ENCODE peak calls at places on chromosomes 1 and 21, in four cellular contexts. G is spleen, Y is HL-60, T is pancreas. A is an unnamed sample.

GRCh38 chr1:203522237-203522636 is 28.3 kb downstream of the OPTC start:
- DNase-seq in Y (no peak), G (no peak), T (no peak), A (no peak)

GRCh38 chr1:198699167-198700015 is 60.6 kb downstream of the PTPRC start:
- DNase-seq in Y (no peak), T (peak; percentile 79), G (peak; percentile 82), A (peak; percentile 62)

GRCh38 chr1:156709743-156710489 is 4.5 kb upstream of the CRABP2 start:
- DNase-seq in G (no peak), Y (no peak), T (peak; percentile 57), A (no peak)

GRCh38 chr1:88920845-88921244 is 29.5 kb upstream of the GTF2B start:
- DNase-seq in Y (no peak), T (no peak), G (no peak), A (no peak)

GRCh38 chr1:248756636-248757035 is 1.1 kb upstream of the LYPD8 start:
- DNase-seq in T (no peak), Y (no peak), G (no peak), A (no peak)

GRCh38 chr21:42403611-42404231 is at the start of gene UBASH3A:
- DNase-seq in G (peak; percentile 82), T (no peak), Y (no peak), A (peak; percentile 75)

GRCh38 chr21:29378814-29379213 is 80.1 kb downstream of the BACH1 start:
- DNase-seq in T (no peak), Y (no peak), G (no peak), A (no peak)

GRCh38 chr1:110734146-110734680 is 59.5 kb upstream of the KCNA3 start:
- DNase-seq in T (no peak), G (no peak), Y (no peak), A (no peak)

GRCh38 chr21:45363921-45364463 is 41.0 kb upstream of the COL18A1 start:
- DNase-seq in G (no peak), Y (peak; percentile 15), T (peak; percentile 66), A (no peak)

GRCh38 chr1:234631721-234632125 is 21.7 kb upstream of the IRF2BP2 start:
- DNase-seq in Y (no peak), T (no peak), G (no peak), A (no peak)

GRCh38 chr21:41865002-41865777 is 14.0 kb downstream of the PRDM15 start:
- DNase-seq in G (peak; percentile 38), T (no peak), Y (no peak), A (no peak)

GRCh38 chr21:46220847-46221246 is 7.7 kb downstream of the LSS start:
- DNase-seq in Y (no peak), G (peak; percentile 46), T (no peak), A (no peak)

GRCh38 chr1:36768486-36769178 is 265.7 kb downstream of the GRIK3 start:
- DNase-seq in Y (no peak), T (no peak), G (peak; percentile 45), A (no peak)

GRCh38 chr1:16167331-16168143 is 11.7 kb upstream of the EPHA2 start:
- DNase-seq in T (no peak), Y (no peak), G (peak; percentile 87), A (peak; percentile 72)

GRCh38 chr1:92973203-92973907 is 12.1 kb upstream of the DIPK1A start:
- DNase-seq in G (no peak), T (no peak), Y (no peak), A (no peak)

GRCh38 chr1:241219449-241219848 is 137.6 kb downstream of the RGS7 start:
- DNase-seq in G (no peak), Y (no peak), T (no peak), A (no peak)

GRCh38 chr1:161182214-161182613 is 4.9 kb upstream of the B4GALT3 start:
- DNase-seq in G (peak; percentile 54), Y (no peak), T (no peak), A (peak; percentile 71)

GRCh38 chr1:43363283-43363934 is 4.4 kb downstream of the ELOVL1 start:
- DNase-seq in G (no peak), T (no peak), Y (no peak), A (no peak)

GRCh38 chr21:33232640-33233039 is 2.9 kb downstream of the IFNAR2 start:
- DNase-seq in G (no peak), Y (no peak), T (no peak), A (no peak)

GRCh38 chr21:42233067-42233981 is 14.4 kb downstream of the ABCG1 start:
- DNase-seq in G (peak; percentile 91), Y (peak; percentile 78), T (peak; percentile 46), A (peak; percentile 84)

GRCh38 chr1:111747282-111747734 is 8.1 kb upstream of the INKA2 start:
- DNase-seq in G (no peak), Y (peak; percentile 64), T (peak; percentile 37), A (peak; percentile 10)

GRCh38 chr1:3072178-3072947 is 3.4 kb downstream of the PRDM16 start:
- DNase-seq in G (no peak), T (peak; percentile 66), Y (no peak), A (no peak)

GRCh38 chr1:119594386-119594785 is 53.7 kb downstream of the ZNF697 start:
- DNase-seq in T (no peak), G (no peak), Y (no peak), A (no peak)

GRCh38 chr1:59316497-59317128 is 19.7 kb downstream of the FGGY start:
- DNase-seq in Y (no peak), G (no peak), T (no peak), A (no peak)

GRCh38 chr1:204410764-204411450 is 710 bp downstream of the PPP1R15B start:
- DNase-seq in G (no peak), Y (no peak), T (peak; percentile 61), A (no peak)

GRCh38 chr1:15799004-15799867 is 8.2 kb downstream of the UQCRHL start:
- DNase-seq in Y (no peak), T (peak; percentile 60), G (no peak), A (no peak)

GRCh38 chr1:43247256-43247921 is 22.4 kb upstream of the TMEM125 start:
- DNase-seq in Y (no peak), G (no peak), T (no peak), A (no peak)

GRCh38 chr21:33940164-33940563 is 24.6 kb upstream of the ATP5PO start:
- DNase-seq in Y (no peak), G (no peak), T (no peak), A (no peak)

GRCh38 chr1:204578867-204579664 is 62.9 kb downstream of the MDM4 start:
- DNase-seq in Y (no peak), G (peak; percentile 81), T (no peak), A (peak; percentile 21)

GRCh38 chr1:10629816-10630571 is 155.2 kb downstream of the PEX14 start:
- DNase-seq in G (peak; percentile 64), T (peak; percentile 7), Y (no peak), A (no peak)

GRCh38 chr1:5949074-5949760 is 43.0 kb downstream of the NPHP4 start:
- DNase-seq in Y (no peak), T (no peak), G (no peak), A (no peak)

GRCh38 chr1:184821658-184822057 is 67.0 kb upstream of the EDEM3 start:
- DNase-seq in G (no peak), Y (no peak), T (no peak), A (no peak)

GRCh38 chr1:215844266-215844665 is 277.2 kb downstream of the KCTD3 start:
- DNase-seq in T (no peak), Y (no peak), G (no peak), A (no peak)

GRCh38 chr1:12436345-12436658 is 181.7 kb downstream of the DHRS3 start:
- DNase-seq in Y (no peak), G (no peak), T (no peak), A (no peak)

GRCh38 chr1:12436817-12437599 is 181.0 kb downstream of the DHRS3 start:
- DNase-seq in T (no peak), G (no peak), Y (no peak), A (no peak)

GRCh38 chr1:12437629-12438028 is 180.4 kb downstream of the DHRS3 start:
- DNase-seq in G (no peak), Y (no peak), T (no peak), A (no peak)

GRCh38 chr1:12439083-12439482 is 178.9 kb downstream of the DHRS3 start:
- DNase-seq in G (no peak), T (no peak), Y (no peak), A (no peak)

DNA sequence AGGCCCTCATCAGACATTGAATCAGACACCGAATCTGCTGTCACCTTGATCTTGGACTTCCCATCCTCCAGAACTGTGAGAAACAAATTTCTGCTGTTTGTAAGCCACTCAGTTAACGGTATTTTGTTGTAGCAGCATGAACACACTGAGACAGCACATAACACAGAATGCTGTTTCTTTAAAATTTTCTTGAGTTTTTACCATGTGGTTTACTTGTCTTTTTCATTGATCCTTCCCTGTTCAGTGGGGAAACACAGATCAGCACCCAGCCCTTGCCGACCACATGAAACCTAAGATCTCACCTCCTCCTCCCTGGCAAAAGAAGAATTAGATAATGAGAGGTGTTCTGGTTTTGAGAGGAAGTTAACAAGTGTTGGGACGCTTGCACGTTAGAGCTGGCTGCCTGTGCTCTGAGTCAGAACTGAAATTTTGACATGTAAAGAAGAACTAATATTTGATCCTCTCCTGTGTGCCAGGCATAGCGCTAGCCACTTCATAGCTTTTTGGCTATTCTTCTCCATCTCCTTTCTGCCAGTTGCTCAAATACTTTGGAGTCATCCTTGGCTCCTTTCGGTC is 179.6 kb downstream of the DHRS3 start:
- DNase-seq in Y (no peak), G (no peak), T (no peak), A (peak; percentile 41)
- H3K27me3 ChIP-seq in Y (no peaks in the 10 kb centered on the region), G (no peaks in the 10 kb centered on the region), T (no peaks in the 10 kb centered on the region), A (no peaks in the 10 kb centered on the region)

DNA sequence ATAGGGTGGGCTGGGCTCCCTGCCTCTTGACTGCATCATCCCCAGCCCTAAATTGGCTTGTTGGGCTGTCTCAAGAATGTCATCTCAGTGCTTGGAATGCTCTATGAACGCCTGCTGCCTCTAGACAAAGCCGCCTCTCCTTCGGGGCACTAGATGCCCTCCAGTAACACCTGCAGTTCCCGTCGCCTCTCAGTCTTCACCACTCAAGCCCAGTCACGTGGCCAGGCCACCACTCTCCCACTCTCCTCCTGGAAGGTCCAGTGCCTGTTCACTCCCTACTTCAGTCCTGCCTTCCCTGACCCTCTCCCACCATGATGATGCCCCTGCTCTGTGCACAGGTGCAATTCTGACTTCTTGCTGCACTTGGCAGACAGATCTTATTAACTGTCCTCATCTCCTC is 7.0 kb downstream of the TAS1R2 start:
- DNase-seq in G (no peak), Y (no peak), T (no peak), A (no peak)
- H3K27me3 ChIP-seq in G (no peaks in the 10 kb centered on the region), Y (no peaks in the 10 kb centered on the region), T (no peaks in the 10 kb centered on the region), A (no peaks in the 10 kb centered on the region)

GRCh38 chr1:18770799-18771198 is 88.7 kb downstream of the TAS1R2 start:
- DNase-seq in Y (no peak), G (no peak), T (no peak), A (no peak)

GRCh38 chr1:18776777-18777176 is 82.7 kb downstream of the TAS1R2 start:
- DNase-seq in Y (no peak), G (no peak), T (no peak), A (no peak)

GRCh38 chr1:18778437-18778836 is 81.0 kb downstream of the TAS1R2 start:
- DNase-seq in T (no peak), G (no peak), Y (no peak), A (no peak)

GRCh38 chr1:18773753-18774152 is 85.7 kb downstream of the TAS1R2 start:
- DNase-seq in T (no peak), Y (no peak), G (no peak), A (no peak)

GRCh38 chr1:18775341-18775740 is 84.1 kb downstream of the TAS1R2 start:
- DNase-seq in G (no peak), T (no peak), Y (no peak), A (no peak)
- H3K27me3 ChIP-seq in G (peaks cover 4% of the 10 kb centered on the region), T (no peaks in the 10 kb centered on the region), Y (peaks cover 5% of the 10 kb centered on the region), A (no peaks in the 10 kb centered on the region)

DNA sequence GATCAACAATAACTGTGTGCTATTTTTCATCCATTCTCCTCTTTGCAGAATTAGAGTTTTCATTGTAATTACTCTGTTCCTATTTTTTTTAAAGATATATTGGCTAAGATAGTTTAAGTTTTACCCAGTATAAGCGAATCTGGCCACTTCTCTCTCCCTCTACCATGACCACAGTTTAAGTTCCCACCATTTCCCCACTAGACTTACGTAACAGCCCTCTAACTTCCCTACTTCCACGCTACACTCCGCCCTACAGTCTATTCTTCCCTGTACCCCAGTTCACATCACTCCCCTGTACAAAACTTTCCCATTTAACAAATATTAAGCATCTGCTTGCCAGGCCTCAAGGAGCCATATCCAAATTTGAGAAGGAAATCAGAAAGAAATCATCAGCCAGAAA is 16.5 kb downstream of the CTSK start:
- DNase-seq in G (no peak), Y (no peak), T (no peak), A (no peak)
- H3K27me3 ChIP-seq in G (no peaks in the 10 kb centered on the region), Y (no peaks in the 10 kb centered on the region), T (no peaks in the 10 kb centered on the region), A (no peaks in the 10 kb centered on the region)

A was measured in naive thymus-derived CD4-positive, alpha-beta T cell.